ENCODE peak calls at places on chromosomes 13 and 19, in seven cellular contexts. One of them, this sample, is unnamed.

GRCh38 chr13:98570929-98571372 is 6.0 kb downstream of the STK24 start:
- DNase-seq in fibroblast of lung: no peak
- DNase-seq in CD4-positive, alpha-beta T cell: no peak
- DNase-seq in fibroblast of mammary gland: peak
- DNase-seq in H1: no peak
- DNase-seq in retinal pigment epithelial cell: no peak
- DNase-seq in hepatocyte: peak
- DNase-seq in this sample: no peak

GRCh38 chr13:40895715-40896184 is 106.3 kb downstream of the SLC25A15 start:
- DNase-seq in fibroblast of lung: no peak
- DNase-seq in CD4-positive, alpha-beta T cell: no peak
- DNase-seq in fibroblast of mammary gland: no peak
- DNase-seq in H1: no peak
- DNase-seq in retinal pigment epithelial cell: peak
- DNase-seq in hepatocyte: peak
- DNase-seq in this sample: no peak

GRCh38 chr19:51440846-51441409 is 17.3 kb downstream of the SIGLEC8 start:
- DNase-seq in fibroblast of lung: no peak
- DNase-seq in CD4-positive, alpha-beta T cell: no peak
- DNase-seq in fibroblast of mammary gland: peak
- DNase-seq in H1: no peak
- DNase-seq in retinal pigment epithelial cell: no peak
- DNase-seq in hepatocyte: no peak
- DNase-seq in this sample: no peak

GRCh38 chr19:56176881-56177280 is 1.1 kb downstream of the GALP start:
- DNase-seq in fibroblast of lung: no peak
- DNase-seq in CD4-positive, alpha-beta T cell: no peak
- DNase-seq in fibroblast of mammary gland: no peak
- DNase-seq in H1: no peak
- DNase-seq in retinal pigment epithelial cell: no peak
- DNase-seq in hepatocyte: no peak
- DNase-seq in this sample: no peak

GRCh38 chr19:4057913-4058695 is 8.6 kb downstream of the ZBTB7A start:
- DNase-seq in fibroblast of lung: peak
- DNase-seq in CD4-positive, alpha-beta T cell: no peak
- DNase-seq in fibroblast of mammary gland: peak
- DNase-seq in H1: no peak
- DNase-seq in retinal pigment epithelial cell: peak
- DNase-seq in hepatocyte: peak
- DNase-seq in this sample: peak

GRCh38 chr13:45833663-45834062 is 17.9 kb downstream of the SIAH3 start:
- DNase-seq in fibroblast of lung: peak
- DNase-seq in CD4-positive, alpha-beta T cell: no peak
- DNase-seq in fibroblast of mammary gland: peak
- DNase-seq in H1: no peak
- DNase-seq in retinal pigment epithelial cell: peak
- DNase-seq in hepatocyte: peak
- DNase-seq in this sample: peak

GRCh38 chr13:96052655-96053002 is 572 bp downstream of the UGGT2 start:
- DNase-seq in fibroblast of lung: peak
- DNase-seq in CD4-positive, alpha-beta T cell: no peak
- DNase-seq in fibroblast of mammary gland: peak
- DNase-seq in H1: no peak
- DNase-seq in retinal pigment epithelial cell: peak
- DNase-seq in hepatocyte: peak
- DNase-seq in this sample: peak

GRCh38 chr19:45385392-45386221 is 15.2 kb upstream of the ERCC2 start:
- DNase-seq in fibroblast of lung: no peak
- DNase-seq in CD4-positive, alpha-beta T cell: no peak
- DNase-seq in fibroblast of mammary gland: no peak
- DNase-seq in H1: no peak
- DNase-seq in retinal pigment epithelial cell: no peak
- DNase-seq in hepatocyte: no peak
- DNase-seq in this sample: no peak

GRCh38 chr13:109691689-109692088 is 94.7 kb downstream of the IRS2 start:
- DNase-seq in fibroblast of lung: no peak
- DNase-seq in CD4-positive, alpha-beta T cell: no peak
- DNase-seq in fibroblast of mammary gland: no peak
- DNase-seq in H1: no peak
- DNase-seq in retinal pigment epithelial cell: no peak
- DNase-seq in hepatocyte: no peak
- DNase-seq in this sample: no peak

GRCh38 chr13:73224708-73225107 is 165.9 kb downstream of the KLF5 start:
- DNase-seq in fibroblast of lung: no peak
- DNase-seq in CD4-positive, alpha-beta T cell: no peak
- DNase-seq in fibroblast of mammary gland: peak
- DNase-seq in H1: no peak
- DNase-seq in retinal pigment epithelial cell: no peak
- DNase-seq in hepatocyte: no peak
- DNase-seq in this sample: no peak

GRCh38 chr19:29432677-29433076 is 93.1 kb upstream of the VSTM2B start:
- DNase-seq in fibroblast of lung: no peak
- DNase-seq in CD4-positive, alpha-beta T cell: no peak
- DNase-seq in fibroblast of mammary gland: no peak
- DNase-seq in H1: no peak
- DNase-seq in retinal pigment epithelial cell: no peak
- DNase-seq in hepatocyte: no peak
- DNase-seq in this sample: no peak

GRCh38 chr13:66996503-66996902 is 233.6 kb downstream of the PCDH9 start:
- DNase-seq in fibroblast of lung: peak
- DNase-seq in CD4-positive, alpha-beta T cell: no peak
- DNase-seq in fibroblast of mammary gland: no peak
- DNase-seq in H1: no peak
- DNase-seq in retinal pigment epithelial cell: no peak
- DNase-seq in hepatocyte: no peak
- DNase-seq in this sample: no peak

GRCh38 chr19:40995355-40995754 is 4.3 kb downstream of the CYP2B6 start:
- DNase-seq in fibroblast of lung: no peak
- DNase-seq in CD4-positive, alpha-beta T cell: no peak
- DNase-seq in fibroblast of mammary gland: no peak
- DNase-seq in H1: no peak
- DNase-seq in retinal pigment epithelial cell: no peak
- DNase-seq in hepatocyte: no peak
- DNase-seq in this sample: no peak

GRCh38 chr19:41001243-41001971 is 10.3 kb downstream of the CYP2B6 start:
- DNase-seq in fibroblast of lung: no peak
- DNase-seq in CD4-positive, alpha-beta T cell: no peak
- DNase-seq in fibroblast of mammary gland: no peak
- DNase-seq in H1: no peak
- DNase-seq in retinal pigment epithelial cell: no peak
- DNase-seq in hepatocyte: no peak
- DNase-seq in this sample: peak

DNA sequence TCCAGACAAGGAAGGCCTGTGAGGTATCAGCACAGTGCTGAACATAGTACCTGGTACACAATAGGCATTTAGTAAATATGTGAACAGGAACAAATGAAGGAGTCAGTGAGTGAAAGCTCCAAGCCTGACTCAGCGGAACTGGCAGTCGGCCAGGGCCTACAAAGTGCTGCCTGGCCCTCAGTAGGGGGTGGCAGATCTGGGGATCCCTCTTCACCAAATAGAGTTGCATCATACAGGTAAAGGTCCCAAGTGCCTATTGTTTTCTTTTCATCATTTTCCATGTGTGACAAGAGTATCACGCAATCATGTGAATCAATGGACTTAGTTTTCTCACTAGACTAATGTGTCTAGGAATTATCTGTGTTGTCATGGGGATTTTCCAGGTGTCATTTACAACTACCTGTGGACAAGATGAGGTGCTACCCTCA is 9.2 kb downstream of the CYP2B6 start:
- DNase-seq in fibroblast of lung: no peak
- DNase-seq in CD4-positive, alpha-beta T cell: no peak
- DNase-seq in fibroblast of mammary gland: no peak
- DNase-seq in H1: no peak
- DNase-seq in retinal pigment epithelial cell: no peak
- DNase-seq in hepatocyte: peak
- DNase-seq in this sample: peak
- TF ChIP-seq CTCF in fibroblast of lung: no peak
- TF ChIP-seq CTCF in CD4-positive, alpha-beta T cell: no peak
- TF ChIP-seq CTCF in fibroblast of mammary gland: no peak
- TF ChIP-seq CTCF in H1: no peak
- TF ChIP-seq CTCF in retinal pigment epithelial cell: no peak
- TF ChIP-seq CTCF in hepatocyte: no peak
- TF ChIP-seq CTCF in this sample: no peak

GRCh38 chr19:6696239-6696820 is 24.1 kb downstream of the C3 start:
- DNase-seq in fibroblast of lung: no peak
- DNase-seq in CD4-positive, alpha-beta T cell: no peak
- DNase-seq in fibroblast of mammary gland: no peak
- DNase-seq in H1: no peak
- DNase-seq in retinal pigment epithelial cell: no peak
- DNase-seq in hepatocyte: no peak
- DNase-seq in this sample: no peak

GRCh38 chr19:6694147-6694815 is 24.3 kb upstream of the TNFSF14 start:
- DNase-seq in fibroblast of lung: no peak
- DNase-seq in CD4-positive, alpha-beta T cell: no peak
- DNase-seq in fibroblast of mammary gland: no peak
- DNase-seq in H1: no peak
- DNase-seq in retinal pigment epithelial cell: no peak
- DNase-seq in hepatocyte: no peak
- DNase-seq in this sample: no peak

GRCh38 chr19:6700586-6701316 is 19.7 kb downstream of the C3 start:
- DNase-seq in fibroblast of lung: no peak
- DNase-seq in CD4-positive, alpha-beta T cell: no peak
- DNase-seq in fibroblast of mammary gland: no peak
- DNase-seq in H1: no peak
- DNase-seq in retinal pigment epithelial cell: no peak
- DNase-seq in hepatocyte: no peak
- DNase-seq in this sample: no peak

GRCh38 chr19:6699935-6700334 is 20.5 kb downstream of the C3 start:
- DNase-seq in fibroblast of lung: no peak
- DNase-seq in CD4-positive, alpha-beta T cell: no peak
- DNase-seq in fibroblast of mammary gland: no peak
- DNase-seq in H1: no peak
- DNase-seq in retinal pigment epithelial cell: no peak
- DNase-seq in hepatocyte: no peak
- DNase-seq in this sample: no peak

GRCh38 chr19:6697291-6697690 is 23.2 kb downstream of the C3 start:
- DNase-seq in fibroblast of lung: no peak
- DNase-seq in CD4-positive, alpha-beta T cell: no peak
- DNase-seq in fibroblast of mammary gland: no peak
- DNase-seq in H1: no peak
- DNase-seq in retinal pigment epithelial cell: no peak
- DNase-seq in hepatocyte: no peak
- DNase-seq in this sample: no peak
- TF ChIP-seq CTCF in fibroblast of lung: no peak
- TF ChIP-seq CTCF in CD4-positive, alpha-beta T cell: no peak
- TF ChIP-seq CTCF in fibroblast of mammary gland: no peak
- TF ChIP-seq CTCF in H1: no peak
- TF ChIP-seq CTCF in retinal pigment epithelial cell: no peak
- TF ChIP-seq CTCF in hepatocyte: no peak
- TF ChIP-seq CTCF in this sample: no peak

DNA sequence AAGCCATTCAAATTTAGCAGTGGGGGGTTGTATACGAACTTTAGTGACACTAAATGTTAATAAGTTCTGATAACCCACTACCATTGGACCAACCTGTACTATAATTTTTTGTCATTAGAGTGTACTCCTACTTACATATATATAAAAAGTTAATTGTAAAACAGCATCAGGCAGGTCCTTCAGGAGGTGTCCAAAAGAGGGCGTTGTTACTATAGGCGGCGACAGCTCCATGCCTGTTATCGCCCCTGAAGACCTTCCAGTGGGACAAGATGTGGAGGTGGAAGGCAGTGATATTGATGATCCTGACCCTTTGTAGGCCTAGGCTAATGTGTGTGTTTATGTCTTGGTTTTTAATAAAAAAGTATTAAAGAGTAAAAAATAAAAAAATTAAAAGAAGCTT is 27.5 kb downstream of the SPRYD7 start:
- DNase-seq in fibroblast of lung: no peak
- DNase-seq in CD4-positive, alpha-beta T cell: no peak
- DNase-seq in fibroblast of mammary gland: no peak
- DNase-seq in H1: no peak
- DNase-seq in retinal pigment epithelial cell: no peak
- DNase-seq in hepatocyte: no peak
- DNase-seq in this sample: peak
- TF ChIP-seq CTCF in fibroblast of lung: no peak
- TF ChIP-seq CTCF in CD4-positive, alpha-beta T cell: no peak
- TF ChIP-seq CTCF in fibroblast of mammary gland: no peak
- TF ChIP-seq CTCF in H1: peak
- TF ChIP-seq CTCF in retinal pigment epithelial cell: peak
- TF ChIP-seq CTCF in hepatocyte: no peak
- TF ChIP-seq CTCF in this sample: peak

DNA sequence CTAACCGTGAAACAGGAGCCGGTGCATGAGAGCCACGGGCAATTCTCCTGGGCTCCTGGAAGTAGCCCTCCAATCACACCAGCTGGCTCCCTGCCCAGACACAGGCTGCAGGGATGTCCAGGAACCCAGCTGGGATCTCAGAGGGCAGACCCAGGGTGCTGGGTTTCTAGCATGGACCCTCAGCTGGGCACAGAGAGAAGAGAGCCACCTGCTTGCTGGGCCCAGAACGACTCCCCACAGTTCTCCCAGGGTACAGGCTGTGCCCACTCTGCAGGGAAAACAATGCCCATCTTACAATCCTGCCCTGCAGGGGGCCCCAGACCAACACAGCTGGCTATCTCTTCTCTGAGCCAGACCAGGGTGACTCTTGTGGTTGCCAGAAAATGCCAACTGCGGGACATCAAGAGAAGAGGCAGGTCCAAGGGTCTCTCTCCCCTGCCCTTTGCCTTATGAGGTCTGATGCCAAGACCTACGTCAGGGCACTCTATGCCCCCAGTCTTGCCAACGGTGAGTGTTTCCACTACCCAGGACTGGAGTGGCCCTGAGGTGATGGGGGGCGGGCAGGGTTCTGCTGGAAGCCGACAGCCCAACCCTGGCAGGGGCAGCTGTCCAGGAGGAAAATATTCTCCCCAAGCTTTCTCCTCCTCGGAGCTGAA is 64.6 kb downstream of the CEBPG start:
- DNase-seq in fibroblast of lung: no peak
- DNase-seq in CD4-positive, alpha-beta T cell: no peak
- DNase-seq in fibroblast of mammary gland: no peak
- DNase-seq in H1: no peak
- DNase-seq in retinal pigment epithelial cell: no peak
- DNase-seq in hepatocyte: no peak
- DNase-seq in this sample: no peak
- TF ChIP-seq CTCF in fibroblast of lung: no peak
- TF ChIP-seq CTCF in CD4-positive, alpha-beta T cell: no peak
- TF ChIP-seq CTCF in fibroblast of mammary gland: no peak
- TF ChIP-seq CTCF in H1: no peak
- TF ChIP-seq CTCF in retinal pigment epithelial cell: peak
- TF ChIP-seq CTCF in hepatocyte: no peak
- TF ChIP-seq CTCF in this sample: no peak

DNA sequence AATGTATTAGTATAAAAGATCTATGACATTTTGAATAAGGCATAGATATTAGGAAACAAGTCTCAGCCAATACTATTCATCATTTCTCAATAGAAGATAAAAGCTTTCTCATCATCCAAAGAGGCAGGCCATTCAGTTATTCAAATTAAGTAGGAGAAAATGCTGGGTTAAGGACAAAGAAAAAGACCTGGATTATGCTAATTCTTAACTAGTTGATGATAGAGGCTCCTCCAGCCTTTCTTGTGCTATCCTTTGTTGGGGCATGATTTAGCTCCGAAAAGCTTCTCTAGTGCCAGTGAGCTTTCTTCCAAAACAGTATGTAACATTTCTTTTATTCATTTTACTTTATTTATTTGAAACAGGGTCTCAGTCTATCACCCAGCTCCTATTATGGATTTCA is 223.0 kb downstream of the DCLK1 start:
- DNase-seq in fibroblast of lung: no peak
- DNase-seq in CD4-positive, alpha-beta T cell: no peak
- DNase-seq in fibroblast of mammary gland: no peak
- DNase-seq in H1: no peak
- DNase-seq in retinal pigment epithelial cell: no peak
- DNase-seq in hepatocyte: no peak
- DNase-seq in this sample: no peak
- TF ChIP-seq CTCF in fibroblast of lung: no peak
- TF ChIP-seq CTCF in CD4-positive, alpha-beta T cell: no peak
- TF ChIP-seq CTCF in fibroblast of mammary gland: no peak
- TF ChIP-seq CTCF in H1: no peak
- TF ChIP-seq CTCF in retinal pigment epithelial cell: no peak
- TF ChIP-seq CTCF in hepatocyte: no peak
- TF ChIP-seq CTCF in this sample: no peak

This sample was measured in A673.